ENCODE peak calls at places on chromosomes 13 and 19, in eight cellular contexts. N is HepG2, G is GM12878, K is GM23338, Q is K562, R is HCT116, I is endothelial cell of umbilical vein, V is H1. Z is an unnamed sample.

GRCh38 chr13:93270769-93271753 is 44.5 kb downstream of the GPC6 start:
- DNase-seq in V (no peak), K (no peak), Q (no peak), G (no peak), N (peak; percentile 74), R (no peak), I (no peak), Z (no peak)

GRCh38 chr19:58361900-58362271 is 665 bp downstream of the ZNF497 start:
- DNase-seq in I (no peak), N (peak; percentile 49), R (peak; percentile 46), K (peak; percentile 64), Q (peak; percentile 69), G (no peak), V (no peak), Z (no peak)

GRCh38 chr19:23440791-23441190 is 45.5 kb upstream of the ZNF91 start:
- DNase-seq in K (peak; percentile 76), N (no peak), R (no peak), I (no peak), V (no peak), Q (peak; percentile 26), G (no peak), Z (no peak)

GRCh38 chr19:53374743-53375142 is 9.2 kb downstream of the ZNF525 start:
- DNase-seq in K (no peak), R (no peak), I (no peak), Q (no peak), V (no peak), G (no peak), N (no peak), Z (no peak)

GRCh38 chr19:5547881-5548280 is 19.9 kb downstream of the TINCR start:
- DNase-seq in R (no peak), G (no peak), K (peak; percentile 87), N (peak; percentile 38), I (peak; percentile 9), Q (peak; percentile 47), V (no peak), Z (no peak)

GRCh38 chr13:82758056-82758455 is 1124.2 kb downstream of the SLITRK1 start:
- DNase-seq in Q (no peak), G (no peak), R (peak; percentile 7), N (peak; percentile 15), V (peak; percentile 77), K (peak; percentile 83), I (no peak), Z (no peak)

GRCh38 chr19:55567708-55568328 is 12.8 kb downstream of the ZNF579 start:
- DNase-seq in N (no peak), V (no peak), G (no peak), K (no peak), Q (no peak), R (no peak), I (no peak), Z (no peak)

GRCh38 chr13:59038824-59039223 is 1124.9 kb downstream of the DIAPH3 start:
- DNase-seq in Q (no peak), V (no peak), N (no peak), G (no peak), K (no peak), R (no peak), I (no peak), Z (no peak)

GRCh38 chr13:108463365-108463764 is 166.0 kb upstream of the MYO16 start:
- DNase-seq in Q (no peak), K (no peak), I (peak; percentile 1), G (peak; percentile 4), R (no peak), V (no peak), N (no peak), Z (no peak)

GRCh38 chr13:69857188-69857821 is 250.3 kb upstream of the ATXN8OS start:
- DNase-seq in Q (peak; percentile 15), V (no peak), G (peak; percentile 19), K (peak; percentile 82), N (peak; percentile 52), I (peak; percentile 64), R (peak; percentile 45), Z (peak; percentile 63)

GRCh38 chr19:6387372-6387771 is 5.6 kb downstream of the GTF2F1 start:
- DNase-seq in G (no peak), V (no peak), I (no peak), Q (no peak), N (no peak), R (no peak), K (no peak), Z (no peak)

DNA sequence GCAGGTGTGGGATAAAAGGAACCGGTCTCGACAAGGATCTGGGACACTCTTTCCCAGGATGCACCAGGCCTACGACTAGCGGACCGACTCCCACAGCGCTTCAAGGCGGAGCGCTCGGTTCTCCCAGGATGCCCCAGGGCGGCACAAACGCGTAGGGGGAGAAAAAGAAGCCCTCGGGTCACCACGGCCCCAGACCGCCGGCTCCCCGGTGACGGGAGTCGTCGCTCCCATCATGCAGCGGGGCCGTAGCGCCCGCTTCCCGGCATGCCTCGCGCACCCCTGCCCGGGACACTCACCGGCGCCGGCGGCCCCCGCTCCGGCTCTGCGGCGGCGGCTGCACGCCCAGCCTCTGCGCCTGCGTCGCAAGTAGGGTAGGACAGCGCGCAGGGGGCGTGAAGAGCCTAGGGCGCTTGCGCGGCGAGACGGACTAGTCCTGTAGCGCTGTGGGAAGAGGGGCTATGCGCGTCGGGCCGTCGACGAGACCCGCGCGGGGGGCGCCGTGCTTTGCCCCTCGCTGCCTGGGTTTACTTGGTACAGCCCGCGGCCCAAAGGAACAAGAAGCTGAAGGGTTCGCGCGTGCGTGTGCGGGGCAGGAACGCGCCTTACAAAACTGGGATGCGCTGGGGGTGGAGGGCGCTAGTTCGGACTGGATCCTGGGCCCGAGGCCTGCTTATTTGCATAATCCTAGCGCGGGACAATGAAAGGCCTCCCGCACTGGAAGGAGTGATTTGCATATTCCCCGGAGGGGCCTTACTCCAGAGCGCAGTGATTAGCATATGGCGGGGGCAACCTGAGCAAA is at the start of gene ZNF428:
- DNase-seq in G (peak; percentile 67), V (peak; percentile 88), Q (peak; percentile 92), R (peak; percentile 61), I (peak; percentile 95), N (peak; percentile 87), K (peak; percentile 97), Z (peak; percentile 90)
- TF ChIP-seq POLR2AphosphoS5 in G (peak; percentile 70), V (peak; percentile 82), Q (peak; percentile 11), R (peak; percentile 73), I (peak; percentile 81), N (peak; percentile 44), K (peak; percentile 60), Z (peak; percentile 63)

DNA sequence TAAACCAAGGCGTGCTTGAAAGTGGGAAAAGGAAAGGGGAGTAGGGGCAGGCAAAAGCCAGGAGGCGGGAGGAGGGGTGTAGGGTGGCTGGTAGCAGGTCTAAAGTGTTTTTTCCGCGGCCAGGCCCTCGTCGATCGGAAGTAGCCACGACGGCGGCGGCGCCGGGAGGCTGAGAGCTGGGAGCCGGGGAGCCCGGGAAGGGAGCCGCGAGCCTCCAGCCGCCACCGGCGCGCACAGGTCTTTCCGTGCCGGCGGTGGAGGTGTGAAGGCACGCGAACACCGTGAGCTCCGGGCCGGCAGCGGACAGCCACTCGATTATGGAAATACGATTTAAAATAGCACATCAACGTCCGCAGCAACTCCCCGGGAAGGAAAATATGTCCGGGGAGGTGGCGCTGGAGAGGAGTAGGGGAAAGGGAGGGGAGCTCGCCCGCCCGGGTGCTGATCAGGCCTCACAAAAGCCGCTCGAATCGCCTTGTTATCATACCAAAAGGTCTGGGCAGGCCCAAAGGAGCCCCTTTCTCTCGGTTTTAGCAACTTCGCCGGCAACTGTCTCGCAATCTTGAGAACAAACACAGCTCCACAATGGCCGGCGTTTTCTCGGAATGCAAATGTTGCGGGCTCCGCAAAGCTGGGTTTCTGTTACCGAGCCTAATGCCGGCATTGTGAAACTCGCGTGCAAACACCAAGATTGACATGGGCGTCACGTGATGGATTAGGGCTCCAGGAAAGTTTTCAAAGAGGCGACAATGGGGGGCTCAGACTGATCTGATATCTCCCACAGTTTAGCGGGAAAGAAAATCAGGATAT is 2.9 kb upstream of the PCDH8 start:
- DNase-seq in G (peak; percentile 46), R (no peak), K (peak; percentile 89), Q (no peak), N (peak; percentile 7), I (no peak), V (no peak), Z (no peak)
- TF ChIP-seq EZH2 in G (no peak), R (no peak), K (no peak), Q (no peak), N (no peak), I (peak; percentile 60), V (no peak), Z (no peak)

GRCh38 chr19:40907968-40908735 is 26.1 kb upstream of the CYP2A7 start:
- DNase-seq in V (no peak), N (no peak), K (peak; percentile 78), R (no peak), G (no peak), Q (peak; percentile 78), I (no peak), Z (no peak)
- H3K4me3 ChIP-seq in V (no peak overlapping the region), N (no peak overlapping the region), K (peak overlapping the region; percentile 61), R (no peak overlapping the region), G (no peak overlapping the region), Q (peak overlapping the region; percentile 14), I (no peak overlapping the region), Z (no peak overlapping the region)

DNA sequence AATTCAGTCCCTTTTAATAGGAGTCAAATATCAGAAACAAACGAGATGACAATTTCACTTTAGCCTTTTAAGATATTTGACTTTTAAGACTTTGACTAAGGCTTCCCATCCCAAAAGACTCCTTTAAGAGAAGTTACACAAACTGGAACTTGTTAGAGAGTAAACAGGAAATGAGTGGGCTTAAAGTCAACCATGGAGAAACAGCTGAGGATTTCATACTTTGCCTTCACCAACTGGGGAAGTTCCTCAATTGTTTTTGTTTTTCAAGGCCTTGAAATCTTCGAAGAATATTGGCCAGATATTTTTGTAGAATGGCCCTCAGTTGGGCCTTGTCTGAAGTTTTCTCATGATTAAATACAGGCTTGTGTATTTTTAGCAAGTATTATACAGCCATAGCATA is 227.3 kb downstream of the POU4F1 start:
- DNase-seq in G (no peak), R (no peak), K (no peak), Q (no peak), N (no peak), V (no peak), I (no peak), Z (no peak)
- TF ChIP-seq POLR2AphosphoS5 in G (no peak), R (no peak), K (no peak), Q (no peak), N (no peak), V (no peak), I (no peak), Z (no peak)

GRCh38 chr13:113598481-113598880 is 13.9 kb downstream of the TFDP1 start:
- DNase-seq in R (no peak), N (no peak), V (no peak), I (no peak), G (no peak), K (no peak), Q (no peak), Z (no peak)
- TF ChIP-seq EZH2 in R (no peak), N (no peak), V (no peak), I (no peak), G (no peak), K (no peak), Q (no peak), Z (no peak)

GRCh38 chr19:843836-844299 is 3.1 kb downstream of the PRTN3 start:
- DNase-seq in Q (peak; percentile 59), K (no peak), G (no peak), R (no peak), N (no peak), I (no peak), V (no peak), Z (no peak)
- H3K4me3 ChIP-seq in Q (peak overlapping the region; percentile 39), K (peak overlapping the region; percentile 49), G (no peak overlapping the region), R (peak overlapping the region; percentile 27), N (peak overlapping the region; percentile 19), I (no peak overlapping the region), V (peak overlapping the region; percentile 23), Z (no peak overlapping the region)

GRCh38 chr13:110428281-110428680 is 121.2 kb downstream of the COL4A2 start:
- DNase-seq in V (no peak), N (no peak), G (no peak), Q (peak; percentile 13), K (no peak), R (no peak), I (no peak), Z (no peak)
- TF ChIP-seq POLR2AphosphoS5 in V (no peak), N (no peak), G (no peak), Q (no peak), K (no peak), R (no peak), I (no peak), Z (no peak)

GRCh38 chr13:88376762-88377388 is 705.7 kb downstream of the SLITRK5 start:
- DNase-seq in N (no peak), G (no peak), V (no peak), I (no peak), Q (no peak), R (no peak), K (no peak), Z (no peak)
- TF ChIP-seq EZH2 in N (no peak), G (no peak), V (no peak), I (no peak), Q (no peak), R (no peak), K (no peak), Z (no peak)

Z was measured in SK-N-MC.